ENCODE peak calls at places on chromosomes 11 and 22, in ten cellular contexts. Y is GM12864, S is kidney, J is AG09309, G is neural progenitor cell, U is prostate gland, Z is osteoblast, B is IMR-90, L is gastrocnemius medialis, D is cardiac muscle cell. X is an unnamed sample.

GRCh38 chr11:2927851-2928604 is 1.2 kb downstream of the PHLDA2 start:
- DNase-seq in Y (no peak), S (peak; percentile 78), J (no peak), G (no peak), U (no peak), Z (peak; percentile 97), B (peak; percentile 28), L (no peak), D (no peak), X (peak; percentile 29)

GRCh38 chr11:86064236-86064803 is 4.6 kb downstream of the PICALM start:
- DNase-seq in Y (no peak), S (no peak), J (no peak), G (no peak), U (no peak), Z (peak; percentile 74), B (peak; percentile 54), L (no peak), D (no peak), X (no peak)

GRCh38 chr11:122743949-122744876 is 88.7 kb downstream of the UBASH3B start:
- DNase-seq in Y (peak; percentile 69), S (no peak), J (no peak), G (no peak), U (no peak), Z (peak; percentile 22), B (no peak), L (no peak), D (no peak), X (no peak)

GRCh38 chr11:130523609-130524008 is 75.2 kb downstream of the ADAMTS15 start:
- DNase-seq in Y (no peak), S (no peak), J (peak; percentile 61), G (no peak), U (no peak), Z (peak; percentile 87), B (peak; percentile 97), L (peak; percentile 28), D (no peak), X (peak; percentile 84)

GRCh38 chr22:19565921-19566598 is 41.9 kb upstream of the CLDN5 start:
- DNase-seq in Y (no peak), S (no peak), J (no peak), G (no peak), U (no peak), Z (no peak), B (no peak), L (no peak), D (no peak), X (no peak)

GRCh38 chr11:117600976-117601708 is 195.9 kb downstream of the DSCAML1 start:
- DNase-seq in Y (no peak), S (no peak), J (no peak), G (no peak), U (no peak), Z (no peak), B (no peak), L (no peak), D (no peak), X (no peak)

GRCh38 chr11:16215352-16215751 is 141.0 kb downstream of the SOX6 start:
- DNase-seq in Y (no peak), S (no peak), J (no peak), G (no peak), U (no peak), Z (no peak), B (no peak), L (no peak), D (no peak), X (no peak)

GRCh38 chr11:44611687-44612437 is 46.4 kb downstream of the CD82 start:
- DNase-seq in Y (peak; percentile 68), S (no peak), J (no peak), G (no peak), U (no peak), Z (peak; percentile 62), B (no peak), L (no peak), D (no peak), X (no peak)

GRCh38 chr22:22770280-22770871 is 117.2 kb upstream of the IGLL5 start:
- DNase-seq in Y (no peak), S (peak; percentile 59), J (no peak), G (peak; percentile 68), U (peak; percentile 14), Z (peak; percentile 72), B (no peak), L (no peak), D (no peak), X (peak; percentile 31)

GRCh38 chr11:28701760-28702449 is 593.7 kb downstream of the METTL15 start:
- DNase-seq in Y (no peak), S (no peak), J (no peak), G (no peak), U (peak; percentile 4), Z (no peak), B (no peak), L (no peak), D (no peak), X (peak; percentile 36)

GRCh38 chr22:39388261-39389011 is 11.1 kb upstream of the TAB1 start:
- DNase-seq in Y (peak; percentile 46), S (peak; percentile 93), J (no peak), G (peak; percentile 98), U (peak; percentile 68), Z (peak; percentile 98), B (peak; percentile 78), L (peak; percentile 25), D (peak; percentile 97), X (peak; percentile 84)

GRCh38 chr11:9906043-9906791 is 242.3 kb downstream of the SWAP70 start:
- DNase-seq in Y (no peak), S (no peak), J (peak; percentile 98), G (peak; percentile 3), U (peak; percentile 20), Z (peak; percentile 76), B (peak; percentile 94), L (no peak), D (no peak), X (peak; percentile 91)

GRCh38 chr11:121452609-121453150 is at the start of gene SORL1-AS1:
- DNase-seq in Y (no peak), S (no peak), J (no peak), G (peak; percentile 10), U (no peak), Z (no peak), B (peak; percentile 5), L (no peak), D (no peak), X (no peak)

GRCh38 chr11:59918987-59919589 is 19.1 kb upstream of the OOSP1 start:
- DNase-seq in Y (no peak), S (no peak), J (no peak), G (peak; percentile 33), U (no peak), Z (no peak), B (peak; percentile 7), L (no peak), D (peak; percentile 39), X (peak; percentile 75)

GRCh38 chr11:68461284-68461861 is 821 bp downstream of the PPP6R3 start:
- DNase-seq in Y (no peak), S (no peak), J (no peak), G (no peak), U (no peak), Z (no peak), B (peak; percentile 17), L (no peak), D (peak; percentile 34), X (peak; percentile 35)

GRCh38 chr11:118930152-118930712 is 4.5 kb upstream of the BCL9L start:
- DNase-seq in Y (peak; percentile 64), S (peak; percentile 93), J (no peak), G (peak; percentile 86), U (peak; percentile 95), Z (peak; percentile 91), B (peak; percentile 63), L (peak; percentile 70), D (peak; percentile 85), X (peak; percentile 80)

GRCh38 chr11:44622721-44623258 is 57.3 kb downstream of the CD82 start:
- DNase-seq in Y (no peak), S (no peak), J (no peak), G (no peak), U (no peak), Z (peak; percentile 58), B (no peak), L (no peak), D (no peak), X (no peak)

GRCh38 chr11:43282607-43283440 is 29.0 kb upstream of the API5 start:
- DNase-seq in Y (no peak), S (no peak), J (no peak), G (peak; percentile 72), U (no peak), Z (peak; percentile 79), B (peak; percentile 16), L (no peak), D (peak; percentile 62), X (peak; percentile 51)

GRCh38 chr11:43278302-43278956 is 33.4 kb upstream of the API5 start:
- DNase-seq in Y (no peak), S (no peak), J (no peak), G (peak; percentile 68), U (no peak), Z (peak; percentile 65), B (peak; percentile 23), L (no peak), D (peak; percentile 19), X (peak; percentile 52)
- TF ChIP-seq CTCF in Y (peak; percentile 30), S (peak; percentile 8), J (peak; percentile 44), G (peak; percentile 51), U (no peak), Z (peak; percentile 47), B (peak; percentile 53), L (no peak), D (peak; percentile 44), X (peak; percentile 45)

DNA sequence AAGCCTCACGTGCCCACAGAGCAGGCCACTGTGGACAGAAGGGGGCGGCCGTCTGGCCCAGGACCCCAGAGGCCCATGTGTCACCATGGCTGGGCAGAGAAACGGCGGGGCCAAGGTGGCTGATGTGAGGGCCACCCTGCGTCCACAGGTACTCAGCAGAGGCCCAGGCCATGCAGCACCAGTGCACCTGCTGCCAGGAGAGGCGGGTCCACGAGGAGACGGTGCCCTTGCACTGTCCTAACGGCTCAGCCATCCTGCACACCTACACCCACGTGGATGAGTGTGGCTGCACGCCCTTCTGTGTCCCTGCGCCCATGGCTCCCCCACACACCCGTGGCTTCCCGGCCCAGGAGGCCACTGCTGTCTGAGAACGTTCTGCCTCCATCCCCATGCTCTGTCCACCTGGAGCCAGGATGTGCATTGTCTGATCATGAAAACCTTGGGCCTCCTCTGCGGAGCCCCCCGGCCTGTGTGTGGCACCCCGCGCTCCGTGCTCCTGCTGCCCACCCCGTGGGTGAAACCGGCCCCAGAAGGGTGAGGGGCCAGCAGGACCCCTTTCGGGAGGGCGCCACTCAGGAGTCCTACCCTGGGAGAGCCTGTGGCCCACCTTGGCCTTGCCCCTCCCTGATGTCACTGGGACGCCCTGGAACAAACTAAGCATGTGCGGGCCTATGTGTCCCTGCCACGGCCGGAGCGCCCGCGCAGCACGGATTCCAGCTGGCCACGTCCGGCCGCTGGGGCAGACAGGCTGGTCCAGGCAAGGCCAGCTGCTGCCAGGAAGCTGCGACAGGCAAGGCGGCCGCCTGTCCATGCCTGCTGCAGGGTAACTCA is 38.6 kb downstream of the MUC5B start:
- DNase-seq in Y (no peak), S (peak; percentile 78), J (no peak), G (no peak), U (no peak), Z (no peak), B (no peak), L (no peak), D (no peak), X (no peak)
- H3K4me3 ChIP-seq in Y (no peak overlapping the region), S (no peak overlapping the region), J (no peak overlapping the region), G (no peak overlapping the region), U (no peak overlapping the region), Z (no peak overlapping the region), B (no peak overlapping the region), L (peak overlapping the region; percentile 66), D (no peak overlapping the region), X (no peak overlapping the region)

GRCh38 chr22:35380537-35381423 is at the start of gene HMOX1:
- DNase-seq in Y (peak; percentile 43), S (peak; percentile 97), J (peak; percentile 71), G (peak; percentile 91), U (peak; percentile 83), Z (peak; percentile 97), B (peak; percentile 85), L (peak; percentile 94), D (peak; percentile 91), X (peak; percentile 94)
- TF ChIP-seq CTCF in Y (no peak), S (peak; percentile 17), J (no peak), G (no peak), U (no peak), Z (no peak), B (peak; percentile 42), L (no peak), D (peak; percentile 22), X (no peak)

GRCh38 chr11:66011239-66011784 is 496 bp upstream of the CST6 start:
- DNase-seq in Y (no peak), S (peak; percentile 79), J (no peak), G (no peak), U (peak; percentile 28), Z (peak; percentile 86), B (peak; percentile 53), L (no peak), D (no peak), X (peak; percentile 46)
- H3K4me3 ChIP-seq in Y (no peak overlapping the region), S (no peak overlapping the region), J (no peak overlapping the region), G (no peak overlapping the region), U (no peak overlapping the region), Z (peak overlapping the region; percentile 39), B (no peak overlapping the region), L (peak overlapping the region; percentile 20), D (no peak overlapping the region), X (no peak overlapping the region)

X was measured in fibroblast of pulmonary artery.